ENCODE peak calls at places on chromosomes 6 and 20, in nine cellular contexts. A, C, B, M, O, R, S, D and Q are unnamed samples.

GRCh38 chr6:83270971-83271714 is 78.0 kb downstream of the RWDD2A start:
- DNase-seq in M (no peak), B (no peak), A (no peak), D (peak; percentile 25), S (no peak), R (no peak), C (no peak), O (no peak), Q (no peak)

GRCh38 chr20:64065973-64066341 is 3.0 kb downstream of the TCEA2 start:
- DNase-seq in M (no peak), R (no peak), A (no peak), D (peak; percentile 49), S (peak; percentile 92), C (peak; percentile 39), O (peak; percentile 81), B (no peak), Q (peak; percentile 70)

GRCh38 chr6:41964201-41964887 is 22.7 kb upstream of the CCND3 start:
- DNase-seq in C (no peak), A (no peak), R (peak; percentile 24), D (no peak), M (no peak), B (no peak), S (peak; percentile 3), O (no peak), Q (no peak)

GRCh38 chr6:19759117-19759880 is 77.9 kb upstream of the ID4 start:
- DNase-seq in B (no peak), S (no peak), M (peak; percentile 41), D (peak; percentile 59), C (no peak), R (no peak), O (no peak), A (no peak), Q (no peak)

GRCh38 chr20:42792052-42792451 is 397.7 kb downstream of the PTPRT start:
- DNase-seq in R (no peak), D (no peak), C (no peak), M (no peak), B (no peak), S (no peak), O (no peak), A (no peak), Q (no peak)

GRCh38 chr20:973785-974194 is 28.3 kb downstream of the RSPO4 start:
- DNase-seq in S (peak; percentile 63), O (peak; percentile 72), B (no peak), D (peak; percentile 31), A (no peak), R (no peak), C (no peak), M (no peak), Q (no peak)

GRCh38 chr20:528923-529594 is 14.5 kb downstream of the CSNK2A1 start:
- DNase-seq in C (no peak), A (no peak), D (peak; percentile 17), O (no peak), M (peak; percentile 32), R (no peak), B (no peak), S (no peak), Q (no peak)

GRCh38 chr6:151494235-151494950 is 576 bp downstream of the CCDC170 start:
- DNase-seq in C (no peak), S (peak; percentile 28), M (no peak), O (no peak), A (peak; percentile 77), B (peak; percentile 34), D (no peak), R (no peak), Q (no peak)

GRCh38 chr6:150293423-150294280 is 75.2 kb upstream of the IYD start:
- DNase-seq in D (no peak), R (no peak), B (no peak), C (no peak), S (no peak), O (no peak), A (no peak), M (no peak), Q (no peak)

GRCh38 chr6:82363368-82364086 is at the start of gene TPBG:
- DNase-seq in A (peak; percentile 59), D (peak; percentile 43), S (peak; percentile 72), R (peak; percentile 75), C (no peak), M (no peak), O (peak; percentile 27), B (peak; percentile 44), Q (no peak)

GRCh38 chr6:128129679-128130078 is 228.8 kb upstream of the THEMIS start:
- DNase-seq in M (no peak), O (no peak), A (no peak), C (no peak), D (no peak), R (no peak), B (no peak), S (no peak), Q (no peak)

GRCh38 chr6:144586986-144587385 is 301.9 kb downstream of the UTRN start:
- DNase-seq in B (no peak), C (no peak), A (no peak), O (no peak), M (no peak), R (no peak), D (no peak), S (peak; percentile 12), Q (no peak)

GRCh38 chr6:75203721-75204120 is 2.1 kb downstream of the COL12A1 start:
- DNase-seq in R (no peak), C (no peak), S (no peak), B (no peak), A (no peak), O (no peak), M (no peak), D (no peak), Q (no peak)

GRCh38 chr6:23956988-23957387 is 169.0 kb upstream of the NRSN1 start:
- DNase-seq in O (no peak), A (no peak), M (no peak), D (no peak), B (no peak), S (no peak), R (no peak), C (no peak), Q (no peak)

DNA sequence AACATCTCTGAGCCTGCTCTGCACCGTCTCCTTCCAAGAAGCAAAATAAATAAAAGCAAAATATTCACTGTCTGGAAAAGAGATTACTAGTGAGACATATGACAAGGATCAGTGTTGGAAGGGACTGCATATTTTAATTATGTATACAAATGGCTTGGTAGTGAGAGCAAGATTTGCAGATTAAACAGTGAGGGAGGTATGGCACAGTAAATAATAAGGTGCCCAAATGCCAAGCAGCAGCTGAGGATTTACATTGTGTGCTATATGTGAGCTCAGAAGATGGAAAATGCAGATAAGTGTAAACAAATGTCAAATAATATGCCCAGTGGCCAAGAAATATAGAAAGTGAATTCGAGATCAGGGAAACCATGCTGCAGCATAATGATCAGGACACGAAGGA is 173.8 kb upstream of the NRSN1 start:
- DNase-seq in B (no peak), M (no peak), S (no peak), R (no peak), D (no peak), C (no peak), A (no peak), O (no peak), Q (no peak)
- TF ChIP-seq CTCF in B (no peak), M (no peak), S (no peak), R (no peak), D (no peak), C (no peak), A (no peak), O (no peak), Q (no peak)

GRCh38 chr6:136382676-136383075 is 93.0 kb upstream of the BCLAF1 start:
- DNase-seq in A (no peak), S (no peak), R (no peak), O (no peak), B (no peak), D (no peak), C (no peak), M (no peak), Q (no peak)

GRCh38 chr6:136383271-136383670 is 93.6 kb upstream of the BCLAF1 start:
- DNase-seq in M (no peak), R (no peak), O (no peak), C (no peak), A (no peak), B (no peak), S (no peak), D (no peak), Q (no peak)

DNA sequence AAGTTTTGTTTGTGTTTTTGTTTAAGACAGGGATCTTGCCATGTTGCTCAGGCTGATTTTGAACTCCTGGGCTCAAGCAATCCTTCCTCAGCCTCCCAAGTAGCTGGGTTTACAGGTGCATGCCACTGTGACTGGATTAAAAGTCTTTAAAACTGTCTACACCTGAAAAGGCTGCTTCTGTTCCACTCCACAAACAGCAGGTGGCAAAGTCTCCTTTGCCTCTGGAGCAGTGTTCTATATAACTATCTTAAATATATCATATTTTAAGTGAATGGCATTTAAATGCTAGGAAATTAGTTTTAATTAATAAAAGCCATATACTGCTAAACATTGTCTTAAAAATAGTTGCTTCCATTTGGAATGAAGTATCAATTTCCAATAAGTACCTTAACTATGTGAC is 89.2 kb upstream of the BCLAF1 start:
- DNase-seq in B (no peak), R (no peak), O (no peak), C (no peak), A (no peak), D (no peak), M (no peak), S (no peak), Q (no peak)
- TF ChIP-seq CTCF in B (no peak), R (no peak), O (peak; percentile 22), C (no peak), A (peak; percentile 10), D (no peak), M (no peak), S (no peak), Q (no peak)

GRCh38 chr6:31728767-31729514 is at the start of gene DDAH2:
- DNase-seq in R (no peak), M (no peak), D (no peak), S (no peak), C (no peak), A (peak; percentile 59), B (peak; percentile 49), O (no peak), Q (no peak)
- TF ChIP-seq CTCF in R (peak; percentile 25), M (peak; percentile 42), D (peak; percentile 64), S (no peak), C (no peak), A (peak; percentile 70), B (peak; percentile 65), O (no peak), Q (no peak)

DNA sequence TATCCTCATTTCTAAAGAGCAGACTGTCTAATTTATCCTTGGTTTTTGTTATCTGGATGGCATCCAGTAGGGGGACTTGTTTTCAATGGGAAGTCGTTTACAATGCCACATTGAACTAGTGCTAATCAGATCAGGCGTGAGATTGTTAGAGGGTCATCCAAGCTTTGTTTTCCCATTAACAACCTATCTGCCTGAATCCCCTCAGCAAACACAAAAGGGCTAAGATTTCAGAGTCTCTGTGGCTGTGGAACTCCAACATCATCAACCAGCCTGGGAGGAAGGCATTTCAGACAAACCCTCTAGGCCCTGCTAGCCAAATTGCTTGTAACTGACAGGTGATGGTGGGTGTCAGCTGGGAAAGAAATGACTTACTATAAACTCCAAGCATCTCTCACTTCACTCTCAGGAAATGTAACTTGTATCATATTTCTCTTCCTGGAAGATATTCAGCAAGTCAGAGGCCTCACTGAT is 47.7 kb downstream of the COL19A1 start:
- DNase-seq in C (no peak), A (no peak), M (no peak), B (no peak), D (no peak), O (no peak), S (no peak), R (no peak), Q (no peak)
- TF ChIP-seq CTCF in C (no peak), A (no peak), M (no peak), B (no peak), D (no peak), O (no peak), S (no peak), R (no peak), Q (no peak)